ENCODE peak calls at places on chromosomes 7 and 10, in six cellular contexts. Q, Y, J, O, E and I are unnamed samples.

GRCh38 chr10:93334901-93335312 is 147.2 kb downstream of the MYOF start:
- DNase-seq in Q (peak), Y (no peak), J (no peak), O (peak), E (no peak), I (peak)

GRCh38 chr10:96991313-96991841 is 159.3 kb downstream of the LCOR start:
- DNase-seq in Q (peak), Y (no peak), J (no peak), O (peak), E (no peak), I (peak)

GRCh38 chr7:119900996-119901395 is 372.0 kb upstream of the KCND2 start:
- DNase-seq in Q (peak), Y (no peak), J (no peak), O (no peak), E (no peak), I (peak)

GRCh38 chr7:47730135-47730534 is 148.2 kb upstream of the TNS3 start:
- DNase-seq in Q (peak), Y (no peak), J (no peak), O (no peak), E (no peak), I (no peak)

GRCh38 chr10:112230325-112230988 is 46.9 kb upstream of the GPAM start:
- DNase-seq in Q (peak), Y (no peak), J (no peak), O (no peak), E (no peak), I (no peak)

GRCh38 chr7:4792537-4793126 is 17.2 kb downstream of the AP5Z1 start:
- DNase-seq in Q (no peak), Y (no peak), J (peak), O (no peak), E (no peak), I (no peak)

GRCh38 chr7:51123322-51124021 is 193.1 kb downstream of the COBL start:
- DNase-seq in Q (peak), Y (no peak), J (peak), O (peak), E (peak), I (peak)

GRCh38 chr10:84293574-84294016 is 34.8 kb upstream of the CCSER2 start:
- DNase-seq in Q (no peak), Y (no peak), J (peak), O (no peak), E (no peak), I (no peak)

GRCh38 chr10:37860494-37861190 is 3.2 kb upstream of the ZNF248 start:
- DNase-seq in Q (peak), Y (no peak), J (no peak), O (peak), E (no peak), I (peak)